ENCODE peak calls at places on chromosomes 3 and 15, in ten cellular contexts. K is lung; U is activated CD8-positive, alpha-beta T cell treated with anti-CD3 and anti-CD28 coated beads for 36 hours; J is heart right ventricle; F is left ventricle myocardium superior; Y is central memory CD8-positive, alpha-beta T cell; C is stimulated activated naive B cell treated with anti-CD40 and anti-IgM and Interleukin-4, amounts not matched to agents 10 μg/mL and 1 μg/mL and 100 μg/mL, for 72 hours; L is left cardiac atrium; Z is HCT116; W is gastroesophageal sphincter. T is an unnamed sample.
A peak's percentile ranks its signal among the peaks of the same experiment; 100 is the strongest.

GRCh38 chr3:7346364-7346763 is 485.4 kb downstream of the GRM7 start:
- ATAC-seq in J (no peak), L (no peak), Z (no peak), F (no peak), Y (no peak), K (no peak), W (no peak), C (no peak), U (no peak), T (no peak)

GRCh38 chr3:69182588-69183299 is 60.3 kb upstream of the LMOD3 start:
- ATAC-seq in C (no peak), F (peak; percentile 38), K (no peak), U (no peak), J (peak; percentile 55), Y (no peak), Z (no peak), W (no peak), L (peak; percentile 34), T (no peak)

GRCh38 chr15:29621626-29622025 is 200.6 kb downstream of the TJP1 start:
- ATAC-seq in C (no peak), K (no peak), F (no peak), Z (no peak), L (no peak), J (no peak), W (no peak), Y (no peak), U (no peak), T (no peak)

GRCh38 chr3:37974928-37975223 is 15.7 kb upstream of the VILL start:
- ATAC-seq in Y (no peak), Z (no peak), K (no peak), L (no peak), F (no peak), U (no peak), J (no peak), C (no peak), W (no peak), T (no peak)

GRCh38 chr3:146165844-146166243 is 4.9 kb upstream of the PLOD2 start:
- ATAC-seq in J (no peak), K (no peak), L (no peak), U (no peak), Y (no peak), C (no peak), W (no peak), F (no peak), Z (no peak), T (no peak)

GRCh38 chr15:99979371-99979770 is 246.1 kb upstream of the LYSMD4 start:
- ATAC-seq in U (no peak), F (no peak), K (no peak), W (no peak), Y (no peak), J (no peak), L (no peak), Z (no peak), C (no peak), T (no peak)

GRCh38 chr3:69767571-69767970 is 28.3 kb downstream of the MITF start:
- ATAC-seq in W (peak; percentile 54), K (no peak), C (no peak), Z (no peak), U (no peak), Y (no peak), L (peak; percentile 85), F (peak; percentile 86), J (peak; percentile 90), T (no peak)

GRCh38 chr15:42121667-42122066 is 27.3 kb upstream of the PLA2G4D start:
- ATAC-seq in W (no peak), Z (no peak), C (no peak), J (peak; percentile 29), L (peak; percentile 73), U (no peak), F (no peak), Y (no peak), K (no peak), T (no peak)

GRCh38 chr3:149464706-149465328 is 9.7 kb upstream of the TM4SF4 start:
- ATAC-seq in Z (no peak), U (no peak), F (no peak), C (no peak), L (no peak), J (no peak), K (no peak), Y (no peak), W (no peak), T (peak; percentile 5)

GRCh38 chr3:43259626-43260025 is 26.7 kb upstream of the SNRK start:
- ATAC-seq in C (no peak), K (no peak), Y (no peak), F (no peak), W (no peak), L (no peak), Z (no peak), U (no peak), J (no peak), T (no peak)

GRCh38 chr3:27722957-27723802 is 1.1 kb upstream of the EOMES start:
- ATAC-seq in Y (no peak), K (no peak), W (no peak), J (no peak), Z (no peak), U (no peak), F (no peak), L (no peak), C (no peak), T (no peak)

GRCh38 chr3:158105124-158105709 is 1.0 kb downstream of the SHOX2 start:
- ATAC-seq in L (peak; percentile 15), Z (peak; percentile 19), Y (no peak), K (no peak), F (peak; percentile 27), J (no peak), U (no peak), W (peak; percentile 27), C (no peak), T (no peak)

GRCh38 chr15:90855139-90855538 is 13.2 kb upstream of the FURIN start:
- ATAC-seq in C (no peak), U (no peak), Z (no peak), F (no peak), W (no peak), K (no peak), Y (no peak), J (no peak), L (no peak), T (no peak)

GRCh38 chr3:51390600-51391074 is 448 bp upstream of the RBM15B start:
- ATAC-seq in U (peak; percentile 5), J (no peak), F (no peak), L (no peak), K (no peak), C (peak; percentile 8), Z (peak; percentile 26), Y (peak; percentile 0), W (no peak), T (peak; percentile 0)

GRCh38 chr3:41244620-41245336 is 45.5 kb downstream of the CTNNB1 start:
- ATAC-seq in W (no peak), U (no peak), Z (no peak), K (no peak), L (peak; percentile 4), J (peak; percentile 32), F (peak; percentile 61), C (peak; percentile 19), Y (no peak), T (peak; percentile 22)

GRCh38 chr3:105755121-105755886 is 113.5 kb downstream of the CBLB start:
- ATAC-seq in C (no peak), F (no peak), L (no peak), K (no peak), J (no peak), Y (no peak), Z (no peak), W (no peak), U (peak; percentile 28), T (no peak)

GRCh38 chr3:5197022-5197421 is 9.5 kb downstream of the EDEM1 start:
- ATAC-seq in J (peak; percentile 20), W (no peak), C (no peak), F (no peak), K (no peak), Y (no peak), U (no peak), L (peak; percentile 42), Z (no peak), T (no peak)

GRCh38 chr3:128479558-128480086 is 12.9 kb upstream of the DNAJB8 start:
- ATAC-seq in F (no peak), Y (no peak), C (no peak), U (no peak), J (no peak), K (no peak), Z (no peak), W (no peak), L (no peak), T (no peak)

GRCh38 chr15:85482896-85483295 is 102.5 kb downstream of the AKAP13 start:
- ATAC-seq in Z (no peak), U (no peak), Y (no peak), W (peak; percentile 78), K (peak; percentile 31), C (peak; percentile 86), F (peak; percentile 25), J (peak; percentile 52), L (peak; percentile 39), T (peak; percentile 78)

GRCh38 chr3:87309601-87310000 is 33.2 kb upstream of the POU1F1 start:
- ATAC-seq in J (no peak), Y (no peak), U (no peak), F (no peak), C (no peak), K (no peak), Z (peak; percentile 82), W (no peak), L (no peak), T (no peak)

GRCh38 chr3:119073258-119074001 is 38.8 kb upstream of the IGSF11 start:
- ATAC-seq in U (no peak), Z (no peak), K (no peak), F (no peak), L (no peak), J (no peak), W (peak; percentile 13), Y (no peak), C (no peak), T (no peak)

GRCh38 chr3:110349295-110349694 is 722.3 kb upstream of the NECTIN3 start:
- ATAC-seq in J (no peak), Z (no peak), C (no peak), L (no peak), F (no peak), W (no peak), K (no peak), Y (no peak), U (no peak), T (no peak)

GRCh38 chr3:73148207-73148606 is 86.7 kb downstream of the EBLN2 start:
- ATAC-seq in W (no peak), J (peak; percentile 19), U (no peak), C (no peak), K (no peak), F (peak; percentile 42), Y (no peak), Z (no peak), L (peak; percentile 27), T (no peak)

GRCh38 chr3:43883729-43884396 is 193.1 kb downstream of the ABHD5 start:
- ATAC-seq in C (no peak), Y (no peak), J (peak; percentile 88), W (no peak), K (no peak), Z (no peak), L (peak; percentile 62), U (no peak), F (peak; percentile 91), T (no peak)